ENCODE peak calls at places on chromosome 1, in five cellular contexts. E is cardiac muscle cell, Z is fibroblast of lung, J is breast epithelium, H is dorsolateral prefrontal cortex. Q is an unnamed sample. For H3K27me3, the result is how much of the 10 kb centered on the place peaks cover.

GRCh38 chr1:89260042-89260441 is 12.6 kb downstream of the GBP5 start:
- DNase-seq in E (no peak), J (no peak), Z (no peak), H (no peak), Q (no peak)

GRCh38 chr1:32241011-32241763 is 5.8 kb upstream of the FAM167B start:
- DNase-seq in E (peak), J (peak), H (peak), Z (peak), Q (peak)

GRCh38 chr1:173420330-173420806 is 56.8 kb upstream of the PRDX6 start:
- DNase-seq in Z (peak), J (peak), H (peak), E (peak), Q (peak)

GRCh38 chr1:29398431-29398830 is 162.1 kb downstream of the PTPRU start:
- DNase-seq in J (peak), Z (peak), E (no peak), H (no peak), Q (no peak)

GRCh38 chr1:18132707-18133066 is 25.1 kb downstream of the IGSF21 start:
- DNase-seq in Z (no peak), H (no peak), J (no peak), E (no peak), Q (no peak)

GRCh38 chr1:235063068-235063765 is 65.4 kb downstream of the TOMM20 start:
- DNase-seq in Z (no peak), H (no peak), E (no peak), J (no peak), Q (no peak)

GRCh38 chr1:234478481-234479309 is at the start of gene TARBP1:
- DNase-seq in E (peak), H (peak), Z (peak), J (peak), Q (peak)

GRCh38 chr1:11026903-11027302 is 14.4 kb downstream of the TARDBP start:
- DNase-seq in E (no peak), H (no peak), Z (no peak), J (no peak), Q (no peak)

GRCh38 chr1:95309031-95309459 is 75.0 kb downstream of the RWDD3 start:
- DNase-seq in J (no peak), H (peak), Z (peak), E (peak), Q (no peak)

GRCh38 chr1:93353286-93353685 is 7.6 kb downstream of the DR1 start:
- DNase-seq in E (no peak), H (no peak), Z (no peak), J (no peak), Q (no peak)

GRCh38 chr1:110152133-110152785 is 2.0 kb downstream of the SLC6A17 start:
- DNase-seq in Z (no peak), H (peak), E (no peak), J (no peak), Q (no peak)

GRCh38 chr1:110158261-110158660 is 8.0 kb downstream of the SLC6A17 start:
- DNase-seq in Z (no peak), E (no peak), J (peak), H (no peak), Q (no peak)

GRCh38 chr1:110153407-110153950 is 3.2 kb downstream of the SLC6A17 start:
- DNase-seq in Z (no peak), H (no peak), J (no peak), E (no peak), Q (no peak)

GRCh38 chr1:110159160-110159559 is 8.9 kb downstream of the SLC6A17 start:
- DNase-seq in H (no peak), E (no peak), Z (no peak), J (no peak), Q (no peak)

GRCh38 chr1:110155878-110156522 is 5.7 kb downstream of the SLC6A17 start:
- DNase-seq in Z (peak), H (no peak), J (peak), E (peak), Q (peak)
- H3K27me3 ChIP-seq in Z (under half), H (under half), J (under half), E (half or more), Q (half or more)

GRCh38 chr1:39609618-39610331 is 29.7 kb downstream of the HEYL start:
- DNase-seq in E (peak), J (no peak), Z (peak), H (no peak), Q (peak)
- TF ChIP-seq CTCF in E (peak), J (peak), Z (peak), H (no peak), Q (peak)

GRCh38 chr1:207918571-207918970 is 7.6 kb upstream of the CD34 start:
- DNase-seq in Z (no peak), J (no peak), H (no peak), E (no peak), Q (no peak)
- H3K27ac ChIP-seq in Z (no peak), J (no peak), H (no peak), E (no peak), Q (no peak)

DNA sequence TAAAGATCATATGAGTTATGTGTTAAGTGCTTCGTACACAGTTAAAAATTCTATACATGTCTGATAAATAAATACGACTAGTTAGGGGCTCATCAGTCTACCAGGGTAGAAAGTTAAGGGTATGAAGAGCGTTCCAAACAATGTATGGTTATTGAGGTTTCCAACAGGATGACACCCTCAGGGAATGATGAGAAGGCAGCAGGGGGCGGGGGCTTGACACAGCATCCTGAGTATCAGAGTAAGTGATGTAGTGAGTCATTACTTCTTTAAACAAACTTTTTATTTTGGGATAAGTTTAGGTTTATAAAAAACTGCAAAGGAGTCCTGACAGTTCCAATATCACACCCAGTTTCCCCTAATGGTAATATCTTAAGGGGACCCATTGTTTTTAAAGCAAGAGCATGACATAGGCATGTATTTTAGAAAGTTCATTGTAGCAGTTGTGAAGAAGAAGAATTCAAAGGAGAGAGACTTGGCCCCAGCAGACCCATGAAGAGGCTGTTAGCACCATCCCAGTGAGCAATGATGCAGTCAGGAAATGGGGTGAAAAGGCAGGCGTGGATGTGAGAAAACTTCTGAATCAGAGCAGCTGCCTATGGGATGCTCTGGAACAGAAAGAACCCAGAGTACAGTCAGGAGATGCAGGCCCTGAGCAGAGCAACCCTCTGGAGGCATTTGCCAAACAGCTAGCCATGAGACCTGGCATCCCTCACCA is 15.0 kb upstream of the PSMB2 start:
- DNase-seq in E (no peak), Z (peak), J (no peak), H (no peak), Q (no peak)
- H3K27me3 ChIP-seq in E (half or more), Z (under half), J (under half), H (under half), Q (under half)

GRCh38 chr1:208449951-208450350 is 205.8 kb upstream of the PLXNA2 start:
- DNase-seq in H (no peak), E (no peak), J (no peak), Z (no peak), Q (no peak)
- TF ChIP-seq CTCF in H (no peak), E (no peak), J (no peak), Z (no peak), Q (no peak)

Q was measured in CD4-positive, alpha-beta T cell.